ENCODE peak calls at places on chromosomes 16 and 17, in five cellular contexts. G is vagina, K is left lung, B is RWPE1, R is A549. N is an unnamed sample.

GRCh38 chr17:74995847-74996246 is 8.4 kb downstream of the CDR2L start:
- DNase-seq in G (no peak), B (no peak), K (no peak), R (no peak), N (no peak)

GRCh38 chr17:76722279-76722678 is 4.1 kb downstream of the JMJD6 start:
- DNase-seq in K (no peak), G (no peak), R (no peak), B (no peak), N (no peak)

GRCh38 chr16:68084504-68085258 is 489 bp upstream of the NFATC3 start:
- DNase-seq in R (peak), K (peak), B (peak), G (peak), N (peak)

GRCh38 chr17:64443086-64443760 is 5.7 kb upstream of the MILR1 start:
- DNase-seq in G (no peak), K (no peak), B (peak), R (peak), N (no peak)

GRCh38 chr17:61414141-61414935 is 14.7 kb downstream of the TBX2 start:
- DNase-seq in B (no peak), G (peak), K (peak), R (peak), N (no peak)

GRCh38 chr17:80008383-80008840 is 27.3 kb downstream of the TBC1D16 start:
- DNase-seq in B (peak), K (peak), G (no peak), R (peak), N (peak)

GRCh38 chr17:56819431-56820145 is 14.1 kb downstream of the C17orf67 start:
- DNase-seq in R (peak), B (peak), K (peak), G (no peak), N (peak)

GRCh38 chr16:72457243-72457925 is 285.4 kb upstream of the PMFBP1 start:
- DNase-seq in K (no peak), R (no peak), B (no peak), G (no peak), N (no peak)

GRCh38 chr16:7629571-7629970 is 296.9 kb downstream of the RBFOX1 start:
- DNase-seq in K (no peak), R (no peak), B (no peak), G (no peak), N (no peak)

GRCh38 chr16:72788269-72788809 is 259.6 kb downstream of the ZFHX3 start:
- DNase-seq in K (no peak), G (no peak), B (no peak), R (no peak), N (no peak)

GRCh38 chr16:31427441-31428276 is 501 bp downstream of the COX6A2 start:
- DNase-seq in K (peak), B (peak), R (no peak), G (no peak), N (peak)

GRCh38 chr17:54906713-54907112 is 6.1 kb downstream of the TOM1L1 start:
- DNase-seq in R (no peak), B (no peak), G (no peak), K (no peak), N (peak)

GRCh38 chr16:66042341-66042740 is 324.1 kb upstream of the CDH5 start:
- DNase-seq in G (no peak), R (no peak), K (no peak), B (no peak), N (no peak)

GRCh38 chr17:50207318-50207717 is 5.9 kb upstream of the COL1A1 start:
- DNase-seq in G (no peak), K (no peak), B (no peak), R (no peak), N (no peak)
- H3K27ac ChIP-seq in G (peak), K (peak), B (no peak), R (no peak), N (no peak)

GRCh38 chr16:78950768-78951167 is 649.8 kb downstream of the MAF start:
- DNase-seq in B (no peak), R (no peak), G (no peak), K (no peak), N (no peak)
- H3K27ac ChIP-seq in B (no peak), R (no peak), G (no peak), K (no peak), N (no peak)

GRCh38 chr16:4510747-4511426 is 27.7 kb downstream of the CDIP1 start:
- DNase-seq in G (no peak), B (no peak), K (no peak), R (no peak), N (no peak)
- H3K27ac ChIP-seq in G (peak), B (peak), K (no peak), R (no peak), N (no peak)

DNA sequence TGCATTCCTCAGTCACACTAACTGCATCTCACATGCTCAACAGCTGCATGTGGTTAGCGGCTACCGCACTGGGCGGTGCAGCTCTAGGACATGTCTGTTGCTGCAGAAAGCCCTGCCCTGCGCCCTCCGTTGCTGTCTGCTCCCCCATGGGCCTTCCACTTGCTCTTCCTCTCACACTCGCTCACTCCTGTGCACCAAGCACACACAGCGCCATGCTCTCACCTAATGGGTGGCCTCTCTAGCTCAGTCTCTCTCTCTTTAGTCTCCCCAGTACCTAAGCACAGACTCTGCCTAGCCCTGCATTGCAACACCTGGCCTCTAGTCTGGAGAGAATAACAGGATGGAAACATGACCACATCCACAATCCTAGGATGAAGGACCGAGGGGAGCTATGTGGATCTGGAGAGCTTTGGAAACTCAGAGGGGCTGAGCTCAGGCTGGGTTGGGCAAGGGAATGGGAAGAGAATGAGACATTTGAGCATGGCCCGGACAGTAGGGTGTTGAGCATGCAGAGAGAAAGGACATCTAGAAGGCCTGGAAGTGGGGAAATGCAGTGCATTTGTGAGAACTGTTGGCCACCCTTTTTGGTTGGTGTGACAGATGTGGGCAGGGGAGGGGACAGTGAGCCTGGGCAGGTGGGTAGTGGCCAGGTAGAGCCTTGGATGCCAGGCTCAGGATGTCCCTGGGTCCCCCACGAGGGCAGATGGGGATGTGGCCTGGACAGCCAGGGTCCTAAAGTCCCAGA is 16.0 kb downstream of the SGCA start:
- DNase-seq in G (no peak), R (no peak), K (no peak), B (no peak), N (no peak)
- H3K27ac ChIP-seq in G (peak), R (peak), K (peak), B (peak), N (no peak)

N was measured in thyroid gland.